ENCODE peak calls at places on chromosomes 12 and 14, in eight cellular contexts. K is NAMALWA, A is dermis blood vessel endothelial cell, L is A673, C is AG08395, O is ACHN, H is tibial nerve, V is foreskin fibroblast. X is an unnamed sample.
A peak's percentile ranks its signal among the peaks of the same experiment; 100 is the strongest.

GRCh38 chr14:101098641-101099040 is 195.1 kb upstream of the RTL1 start:
- DNase-seq in V (no peak), A (peak; percentile 93), H (no peak), K (no peak), L (peak; percentile 35), O (no peak), C (no peak), X (no peak)

GRCh38 chr14:56333361-56334279 is 215.4 kb downstream of the PELI2 start:
- DNase-seq in K (no peak), V (peak; percentile 80), H (no peak), A (peak; percentile 92), L (peak; percentile 82), O (peak; percentile 11), C (peak; percentile 75), X (peak; percentile 6)

GRCh38 chr12:48037267-48037915 is 33.1 kb upstream of the COL2A1 start:
- DNase-seq in L (peak; percentile 11), V (peak; percentile 6), C (peak; percentile 12), O (no peak), H (no peak), A (no peak), K (no peak), X (no peak)

GRCh38 chr12:49806321-49806813 is 21.8 kb downstream of the NCKAP5L start:
- DNase-seq in L (no peak), C (no peak), V (no peak), O (no peak), H (no peak), K (no peak), A (no peak), X (no peak)

GRCh38 chr14:69171569-69171968 is 18.6 kb upstream of the DCAF5 start:
- DNase-seq in K (no peak), A (no peak), O (no peak), C (no peak), L (no peak), H (no peak), V (no peak), X (no peak)

GRCh38 chr14:104001003-104001402 is 58.7 kb upstream of the RD3L start:
- DNase-seq in C (no peak), H (no peak), A (peak; percentile 14), K (peak; percentile 20), L (peak; percentile 14), V (no peak), O (no peak), X (peak; percentile 26)

GRCh38 chr14:54186821-54187365 is 209.9 kb upstream of the CDKN3 start:
- DNase-seq in V (no peak), H (no peak), L (no peak), A (no peak), C (no peak), K (no peak), O (no peak), X (no peak)

GRCh38 chr14:92694807-92695206 is 53.6 kb downstream of the LGMN start:
- DNase-seq in H (no peak), C (no peak), A (no peak), K (no peak), V (no peak), O (no peak), L (no peak), X (no peak)

GRCh38 chr12:57803317-57803893 is 15.1 kb downstream of the AVIL start:
- DNase-seq in V (peak; percentile 35), L (peak; percentile 66), O (peak; percentile 66), A (peak; percentile 72), C (peak; percentile 77), H (peak; percentile 26), K (peak; percentile 47), X (peak; percentile 35)

GRCh38 chr12:89962648-89963047 is 254.0 kb upstream of the ATP2B1 start:
- DNase-seq in O (peak; percentile 22), V (no peak), H (no peak), K (peak; percentile 22), C (no peak), A (peak; percentile 27), L (no peak), X (no peak)

GRCh38 chr12:131749618-131750315 is 38.9 kb downstream of the SFSWAP start:
- DNase-seq in K (no peak), H (no peak), V (no peak), C (no peak), A (no peak), O (no peak), L (no peak), X (no peak)

GRCh38 chr12:105077435-105077834 is 6.8 kb downstream of the ALDH1L2 start:
- DNase-seq in A (no peak), K (no peak), O (no peak), L (no peak), H (no peak), C (no peak), V (no peak), X (no peak)

GRCh38 chr12:63889236-63889635 is 44.7 kb downstream of the SRGAP1 start:
- DNase-seq in H (no peak), O (peak; percentile 42), K (no peak), C (peak; percentile 69), L (no peak), V (peak; percentile 55), A (no peak), X (no peak)

GRCh38 chr12:124655317-124656213 is 88.2 kb upstream of the NCOR2 start:
- DNase-seq in L (peak; percentile 66), A (peak; percentile 64), O (peak; percentile 36), C (peak; percentile 87), K (no peak), V (peak; percentile 91), H (peak; percentile 81), X (no peak)

GRCh38 chr12:78157199-78157598 is 326.5 kb downstream of the NAV3 start:
- DNase-seq in A (no peak), K (no peak), O (peak; percentile 35), V (no peak), C (no peak), L (no peak), H (no peak), X (no peak)

GRCh38 chr12:47328831-47329545 is 249.2 kb upstream of the AMIGO2 start:
- DNase-seq in V (no peak), K (no peak), C (peak; percentile 53), H (no peak), O (no peak), A (no peak), L (no peak), X (no peak)

GRCh38 chr14:91269076-91269991 is 24.8 kb upstream of the GPR68 start:
- DNase-seq in O (no peak), C (peak; percentile 55), K (no peak), A (no peak), V (no peak), L (no peak), H (no peak), X (no peak)

X was measured in SW480.